ENCODE peak calls at places on chromosomes 12 and 14, in eight cellular contexts. One of them, this sample, is unnamed.

GRCh38 chr14:49593016-49593415 is 5.7 kb upstream of the LRR1 start:
- DNase-seq in heart left ventricle: no peak
- DNase-seq in GM12864: no peak
- DNase-seq in activated B cell treated with CpG ODN at 0.5 μM for 24 hours: no peak
- DNase-seq in cardiac fibroblast: peak
- DNase-seq in left lung: no peak
- DNase-seq in lung: no peak
- DNase-seq in HCT116: no peak
- DNase-seq in this sample: no peak

GRCh38 chr14:68140111-68140741 is 320.6 kb downstream of the RAD51B start:
- DNase-seq in heart left ventricle: peak
- DNase-seq in GM12864: no peak
- DNase-seq in activated B cell treated with CpG ODN at 0.5 μM for 24 hours: no peak
- DNase-seq in cardiac fibroblast: peak
- DNase-seq in left lung: no peak
- DNase-seq in lung: peak
- DNase-seq in HCT116: peak
- DNase-seq in this sample: no peak

GRCh38 chr14:83566567-83566966 is 1963.4 kb upstream of the FLRT2 start:
- DNase-seq in heart left ventricle: no peak
- DNase-seq in GM12864: no peak
- DNase-seq in activated B cell treated with CpG ODN at 0.5 μM for 24 hours: no peak
- DNase-seq in cardiac fibroblast: no peak
- DNase-seq in left lung: no peak
- DNase-seq in lung: no peak
- DNase-seq in HCT116: no peak
- DNase-seq in this sample: no peak

GRCh38 chr14:94051779-94052178 is 25.6 kb downstream of the OTUB2 start:
- DNase-seq in heart left ventricle: no peak
- DNase-seq in GM12864: no peak
- DNase-seq in activated B cell treated with CpG ODN at 0.5 μM for 24 hours: no peak
- DNase-seq in cardiac fibroblast: no peak
- DNase-seq in left lung: no peak
- DNase-seq in lung: peak
- DNase-seq in HCT116: no peak
- DNase-seq in this sample: peak

GRCh38 chr12:6224550-6224949 is 24.4 kb downstream of the CD9 start:
- DNase-seq in heart left ventricle: peak
- DNase-seq in GM12864: no peak
- DNase-seq in activated B cell treated with CpG ODN at 0.5 μM for 24 hours: peak
- DNase-seq in cardiac fibroblast: peak
- DNase-seq in left lung: no peak
- DNase-seq in lung: no peak
- DNase-seq in HCT116: no peak
- DNase-seq in this sample: no peak

GRCh38 chr14:29461131-29461530 is 466.5 kb downstream of the PRKD1 start:
- DNase-seq in heart left ventricle: no peak
- DNase-seq in GM12864: no peak
- DNase-seq in activated B cell treated with CpG ODN at 0.5 μM for 24 hours: no peak
- DNase-seq in cardiac fibroblast: no peak
- DNase-seq in left lung: no peak
- DNase-seq in lung: no peak
- DNase-seq in HCT116: no peak
- DNase-seq in this sample: no peak

GRCh38 chr14:60274448-60274847 is 25.4 kb downstream of the PPM1A start:
- DNase-seq in heart left ventricle: no peak
- DNase-seq in GM12864: no peak
- DNase-seq in activated B cell treated with CpG ODN at 0.5 μM for 24 hours: no peak
- DNase-seq in cardiac fibroblast: no peak
- DNase-seq in left lung: no peak
- DNase-seq in lung: no peak
- DNase-seq in HCT116: no peak
- DNase-seq in this sample: no peak

GRCh38 chr14:97120204-97121120 is 323.3 kb downstream of the VRK1 start:
- DNase-seq in heart left ventricle: no peak
- DNase-seq in GM12864: no peak
- DNase-seq in activated B cell treated with CpG ODN at 0.5 μM for 24 hours: no peak
- DNase-seq in cardiac fibroblast: no peak
- DNase-seq in left lung: no peak
- DNase-seq in lung: no peak
- DNase-seq in HCT116: no peak
- DNase-seq in this sample: no peak

GRCh38 chr12:45703942-45704341 is 25.6 kb upstream of the ARID2 start:
- DNase-seq in heart left ventricle: no peak
- DNase-seq in GM12864: no peak
- DNase-seq in activated B cell treated with CpG ODN at 0.5 μM for 24 hours: no peak
- DNase-seq in cardiac fibroblast: no peak
- DNase-seq in left lung: no peak
- DNase-seq in lung: no peak
- DNase-seq in HCT116: no peak
- DNase-seq in this sample: no peak

GRCh38 chr12:40745386-40745785 is 53.1 kb downstream of the CNTN1 start:
- DNase-seq in heart left ventricle: no peak
- DNase-seq in GM12864: no peak
- DNase-seq in activated B cell treated with CpG ODN at 0.5 μM for 24 hours: no peak
- DNase-seq in cardiac fibroblast: no peak
- DNase-seq in left lung: no peak
- DNase-seq in lung: no peak
- DNase-seq in HCT116: peak
- DNase-seq in this sample: no peak

GRCh38 chr12:11706509-11707331 is 57.2 kb downstream of the ETV6 start:
- DNase-seq in heart left ventricle: no peak
- DNase-seq in GM12864: no peak
- DNase-seq in activated B cell treated with CpG ODN at 0.5 μM for 24 hours: no peak
- DNase-seq in cardiac fibroblast: no peak
- DNase-seq in left lung: no peak
- DNase-seq in lung: no peak
- DNase-seq in HCT116: no peak
- DNase-seq in this sample: no peak

GRCh38 chr14:72771561-72771960 is 122.3 kb downstream of the DPF3 start:
- DNase-seq in heart left ventricle: no peak
- DNase-seq in GM12864: no peak
- DNase-seq in activated B cell treated with CpG ODN at 0.5 μM for 24 hours: no peak
- DNase-seq in cardiac fibroblast: no peak
- DNase-seq in left lung: no peak
- DNase-seq in lung: peak
- DNase-seq in HCT116: no peak
- DNase-seq in this sample: no peak

GRCh38 chr12:116142936-116143882 is 134.3 kb downstream of the MED13L start:
- DNase-seq in heart left ventricle: no peak
- DNase-seq in GM12864: no peak
- DNase-seq in activated B cell treated with CpG ODN at 0.5 μM for 24 hours: no peak
- DNase-seq in cardiac fibroblast: peak
- DNase-seq in left lung: no peak
- DNase-seq in lung: no peak
- DNase-seq in HCT116: no peak
- DNase-seq in this sample: no peak

GRCh38 chr14:24426912-24427536 is 2.4 kb downstream of the CBLN3 start:
- DNase-seq in heart left ventricle: no peak
- DNase-seq in GM12864: no peak
- DNase-seq in activated B cell treated with CpG ODN at 0.5 μM for 24 hours: no peak
- DNase-seq in cardiac fibroblast: no peak
- DNase-seq in left lung: no peak
- DNase-seq in lung: no peak
- DNase-seq in HCT116: no peak
- DNase-seq in this sample: no peak

GRCh38 chr12:57803317-57803893 is 15.1 kb downstream of the AVIL start:
- DNase-seq in heart left ventricle: peak
- DNase-seq in GM12864: no peak
- DNase-seq in activated B cell treated with CpG ODN at 0.5 μM for 24 hours: no peak
- DNase-seq in cardiac fibroblast: peak
- DNase-seq in left lung: no peak
- DNase-seq in lung: peak
- DNase-seq in HCT116: peak
- DNase-seq in this sample: peak

GRCh38 chr12:132009336-132009859 is 59.7 kb downstream of the EP400 start:
- DNase-seq in heart left ventricle: no peak
- DNase-seq in GM12864: no peak
- DNase-seq in activated B cell treated with CpG ODN at 0.5 μM for 24 hours: no peak
- DNase-seq in cardiac fibroblast: no peak
- DNase-seq in left lung: no peak
- DNase-seq in lung: no peak
- DNase-seq in HCT116: no peak
- DNase-seq in this sample: no peak

GRCh38 chr14:61973981-61974380 is 211.8 kb downstream of the SNAPC1 start:
- DNase-seq in heart left ventricle: no peak
- DNase-seq in GM12864: no peak
- DNase-seq in activated B cell treated with CpG ODN at 0.5 μM for 24 hours: no peak
- DNase-seq in cardiac fibroblast: peak
- DNase-seq in left lung: no peak
- DNase-seq in lung: no peak
- DNase-seq in HCT116: no peak
- DNase-seq in this sample: no peak

GRCh38 chr14:54908230-54908629 is 5.6 kb upstream of the GCH1 start:
- DNase-seq in heart left ventricle: no peak
- DNase-seq in GM12864: no peak
- DNase-seq in activated B cell treated with CpG ODN at 0.5 μM for 24 hours: no peak
- DNase-seq in cardiac fibroblast: no peak
- DNase-seq in left lung: no peak
- DNase-seq in lung: no peak
- DNase-seq in HCT116: no peak
- DNase-seq in this sample: no peak

GRCh38 chr14:94342334-94342934 is 19.3 kb upstream of the SERPINA6 start:
- DNase-seq in heart left ventricle: peak
- DNase-seq in GM12864: no peak
- DNase-seq in activated B cell treated with CpG ODN at 0.5 μM for 24 hours: no peak
- DNase-seq in cardiac fibroblast: peak
- DNase-seq in left lung: no peak
- DNase-seq in lung: peak
- DNase-seq in HCT116: peak
- DNase-seq in this sample: no peak

DNA sequence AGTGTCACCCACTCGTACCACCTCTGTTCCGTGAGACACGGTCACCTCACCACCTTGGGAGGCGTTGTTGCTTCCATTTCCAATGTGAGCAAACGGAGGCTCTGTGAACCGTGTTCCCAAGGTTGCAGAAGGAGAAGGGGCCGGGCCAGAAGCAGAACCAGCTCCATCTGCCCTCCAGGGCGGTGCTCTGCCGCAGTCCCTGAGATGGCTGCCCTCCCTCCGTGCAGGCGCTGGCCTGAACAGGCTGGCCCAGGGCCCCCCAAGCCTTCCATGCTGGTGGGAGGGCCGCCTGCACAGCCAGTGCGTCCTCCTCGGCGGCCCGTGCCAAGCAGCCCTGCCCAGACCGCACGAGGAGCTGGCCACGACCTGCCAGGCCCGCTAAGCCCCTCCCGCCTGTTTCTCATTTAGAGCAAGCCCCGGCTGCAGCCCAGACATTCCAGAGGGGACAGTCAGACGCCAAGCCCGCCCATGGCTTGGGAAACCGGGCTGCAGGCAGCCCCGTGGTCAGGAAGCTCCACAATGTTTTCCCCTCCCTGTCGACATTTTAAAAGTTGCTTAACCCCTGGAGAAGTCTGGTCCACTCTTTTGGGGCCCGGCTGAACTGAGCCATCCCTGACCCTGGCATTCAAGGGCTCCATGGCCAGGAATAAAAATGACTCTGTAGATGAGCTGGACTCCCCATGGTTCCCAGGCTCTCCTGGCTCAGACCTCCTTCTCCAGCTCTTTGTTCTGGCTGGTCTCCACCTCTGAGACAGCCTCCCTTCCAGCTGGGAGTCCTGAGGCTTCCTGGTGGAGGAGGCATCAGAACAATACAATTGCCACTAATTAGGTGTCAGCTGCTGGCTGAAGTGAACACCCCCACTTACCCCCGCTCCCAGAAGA is 236.0 kb downstream of the BCL11B start:
- DNase-seq in heart left ventricle: peak
- DNase-seq in GM12864: no peak
- DNase-seq in activated B cell treated with CpG ODN at 0.5 μM for 24 hours: no peak
- DNase-seq in cardiac fibroblast: peak
- DNase-seq in left lung: peak
- DNase-seq in lung: peak
- DNase-seq in HCT116: peak
- DNase-seq in this sample: peak
- TF ChIP-seq CTCF in heart left ventricle: no peak
- TF ChIP-seq CTCF in GM12864: no peak
- TF ChIP-seq CTCF in activated B cell treated with CpG ODN at 0.5 μM for 24 hours: no peak
- TF ChIP-seq CTCF in cardiac fibroblast: no peak
- TF ChIP-seq CTCF in left lung: no peak
- TF ChIP-seq CTCF in lung: no peak
- TF ChIP-seq CTCF in HCT116: no peak
- TF ChIP-seq CTCF in this sample: no peak

DNA sequence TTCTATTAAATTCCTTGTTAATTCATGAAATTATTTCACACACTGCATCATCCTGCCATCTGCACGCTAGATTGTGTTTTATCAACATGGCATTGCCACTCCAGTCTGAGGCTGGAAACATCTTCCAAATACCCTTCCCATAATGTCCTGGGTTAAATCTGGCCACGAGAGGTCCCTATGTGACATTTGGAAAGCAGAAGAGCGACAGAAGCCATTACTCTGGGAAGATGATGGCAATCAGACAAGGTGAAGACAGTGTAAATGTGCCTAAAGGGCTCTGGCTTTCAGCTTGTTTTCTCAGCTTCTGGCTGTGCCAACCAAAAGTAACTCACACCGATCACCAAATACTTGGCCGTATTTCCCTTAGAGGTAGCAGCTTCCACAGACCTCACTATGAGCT is 144.8 kb downstream of the CAPZA3 start:
- DNase-seq in heart left ventricle: no peak
- DNase-seq in GM12864: no peak
- DNase-seq in activated B cell treated with CpG ODN at 0.5 μM for 24 hours: no peak
- DNase-seq in cardiac fibroblast: no peak
- DNase-seq in left lung: no peak
- DNase-seq in lung: no peak
- DNase-seq in HCT116: no peak
- DNase-seq in this sample: no peak
- TF ChIP-seq CTCF in heart left ventricle: peak
- TF ChIP-seq CTCF in GM12864: no peak
- TF ChIP-seq CTCF in activated B cell treated with CpG ODN at 0.5 μM for 24 hours: no peak
- TF ChIP-seq CTCF in cardiac fibroblast: no peak
- TF ChIP-seq CTCF in left lung: no peak
- TF ChIP-seq CTCF in lung: no peak
- TF ChIP-seq CTCF in HCT116: no peak
- TF ChIP-seq CTCF in this sample: no peak

GRCh38 chr12:105775351-105775750 is 363.4 kb downstream of the NUAK1 start:
- DNase-seq in heart left ventricle: no peak
- DNase-seq in GM12864: no peak
- DNase-seq in activated B cell treated with CpG ODN at 0.5 μM for 24 hours: no peak
- DNase-seq in cardiac fibroblast: peak
- DNase-seq in left lung: no peak
- DNase-seq in lung: no peak
- DNase-seq in HCT116: no peak
- DNase-seq in this sample: no peak
- TF ChIP-seq CTCF in heart left ventricle: peak
- TF ChIP-seq CTCF in GM12864: no peak
- TF ChIP-seq CTCF in activated B cell treated with CpG ODN at 0.5 μM for 24 hours: no peak
- TF ChIP-seq CTCF in cardiac fibroblast: peak
- TF ChIP-seq CTCF in left lung: no peak
- TF ChIP-seq CTCF in lung: no peak
- TF ChIP-seq CTCF in HCT116: no peak
- TF ChIP-seq CTCF in this sample: no peak

DNA sequence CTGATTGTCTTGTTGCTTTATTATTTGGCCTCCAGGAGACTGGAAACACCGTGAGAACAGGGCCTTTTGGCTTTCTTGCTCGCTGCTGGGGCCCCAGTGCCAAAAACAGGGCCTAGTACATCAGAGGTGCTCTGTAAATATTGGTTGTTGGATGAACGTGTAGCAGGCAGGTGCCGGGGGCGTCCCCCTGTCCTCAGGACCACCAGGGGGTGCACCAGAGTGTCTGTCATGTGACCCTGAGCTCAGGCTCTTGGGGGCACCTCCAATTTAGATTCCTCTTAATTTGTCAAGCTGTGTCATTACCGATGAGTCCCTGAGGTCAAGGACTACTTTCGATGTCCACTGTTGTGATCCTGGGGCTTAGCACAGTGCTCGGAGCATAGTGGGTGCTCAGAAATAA is 87.1 kb downstream of the ACACB start:
- DNase-seq in heart left ventricle: no peak
- DNase-seq in GM12864: no peak
- DNase-seq in activated B cell treated with CpG ODN at 0.5 μM for 24 hours: no peak
- DNase-seq in cardiac fibroblast: no peak
- DNase-seq in left lung: peak
- DNase-seq in lung: no peak
- DNase-seq in HCT116: no peak
- DNase-seq in this sample: no peak
- TF ChIP-seq CTCF in heart left ventricle: no peak
- TF ChIP-seq CTCF in GM12864: no peak
- TF ChIP-seq CTCF in activated B cell treated with CpG ODN at 0.5 μM for 24 hours: no peak
- TF ChIP-seq CTCF in cardiac fibroblast: no peak
- TF ChIP-seq CTCF in left lung: no peak
- TF ChIP-seq CTCF in lung: no peak
- TF ChIP-seq CTCF in HCT116: no peak
- TF ChIP-seq CTCF in this sample: no peak

This sample was measured in mesothelial cell of epicardium.